ENCODE peak calls at places on chromosomes 5 and 9, in five cellular contexts. S is CD8-positive, alpha-beta memory T cell; N is psoas muscle; D is upper lobe of right lung; F is Peyer's patch. Y is an unnamed sample. For H3K36me3, the result is how much of the 10 kb centered on the place peaks cover.

GRCh38 chr5:138336952-138337684 is 948 bp upstream of the FAM53C start:
- DNase-seq in S (no peak), N (peak), D (peak), F (peak), Y (peak)

GRCh38 chr9:121210536-121210935 is 8.9 kb upstream of the RAB14 start:
- DNase-seq in S (no peak), N (no peak), D (no peak), F (no peak), Y (no peak)

GRCh38 chr5:92907914-92908606 is 673.0 kb downstream of the NR2F1-AS1 start:
- DNase-seq in S (no peak), N (no peak), D (no peak), F (no peak), Y (no peak)

GRCh38 chr5:127101533-127101932 is 28.2 kb upstream of the C5orf63 start:
- DNase-seq in S (no peak), N (no peak), D (no peak), F (no peak), Y (no peak)

GRCh38 chr5:82348749-82349148 is 70.6 kb upstream of the RPS23 start:
- DNase-seq in S (no peak), N (no peak), D (no peak), F (no peak), Y (no peak)

GRCh38 chr9:8188720-8189407 is 389.3 kb upstream of the DMAC1 start:
- DNase-seq in S (no peak), N (no peak), D (no peak), F (no peak), Y (no peak)

GRCh38 chr5:124530916-124531315 is 215.5 kb downstream of the ZNF608 start:
- DNase-seq in S (no peak), N (no peak), D (no peak), F (no peak), Y (no peak)

GRCh38 chr9:79581794-79582193 is 10.0 kb downstream of the TLE4 start:
- DNase-seq in S (peak), N (no peak), D (no peak), F (no peak), Y (no peak)

GRCh38 chr9:88143944-88144343 is 5.7 kb upstream of the SPATA31C2 start:
- DNase-seq in S (no peak), N (no peak), D (no peak), F (no peak), Y (no peak)

GRCh38 chr5:154818459-154819116 is 31.8 kb downstream of the FAXDC2 start:
- DNase-seq in S (no peak), N (no peak), D (no peak), F (peak), Y (no peak)

GRCh38 chr5:159067201-159067600 is 32.5 kb downstream of the EBF1 start:
- DNase-seq in S (no peak), N (no peak), D (no peak), F (no peak), Y (no peak)

GRCh38 chr5:169024426-169024825 is 276.5 kb downstream of the SLIT3 start:
- DNase-seq in S (no peak), N (no peak), D (no peak), F (no peak), Y (no peak)

GRCh38 chr5:59709346-59709821 is 184.1 kb downstream of the PDE4D start:
- DNase-seq in S (no peak), N (no peak), D (no peak), F (no peak), Y (no peak)

GRCh38 chr9:104279535-104280215 is 185.6 kb downstream of the SMC2 start:
- DNase-seq in S (no peak), N (no peak), D (no peak), F (no peak), Y (no peak)

GRCh38 chr5:159987031-159987674 is 21.8 kb upstream of the TTC1 start:
- DNase-seq in S (peak), N (peak), D (peak), F (peak), Y (peak)

GRCh38 chr5:151257731-151258715 is 5.0 kb downstream of the GM2A start:
- DNase-seq in S (no peak), N (no peak), D (no peak), F (peak), Y (no peak)

GRCh38 chr5:19531374-19531952 is 456.5 kb downstream of the CDH18 start:
- DNase-seq in S (no peak), N (no peak), D (no peak), F (no peak), Y (no peak)

GRCh38 chr5:18985397-18985796 is 1002.6 kb downstream of the CDH18 start:
- DNase-seq in S (no peak), N (no peak), D (no peak), F (no peak), Y (no peak)

GRCh38 chr5:142924135-142924883 is 154.1 kb downstream of the ARHGAP26 start:
- DNase-seq in S (peak), N (no peak), D (no peak), F (no peak), Y (no peak)

GRCh38 chr9:101708855-101709254 is 29.6 kb downstream of the GRIN3A start:
- DNase-seq in S (no peak), N (no peak), D (no peak), F (no peak), Y (no peak)

GRCh38 chr9:101706929-101707328 is 31.5 kb downstream of the GRIN3A start:
- DNase-seq in S (no peak), N (no peak), D (no peak), F (no peak), Y (no peak)

GRCh38 chr9:101706261-101706798 is 32.1 kb downstream of the GRIN3A start:
- DNase-seq in S (no peak), N (no peak), D (no peak), F (no peak), Y (no peak)

GRCh38 chr9:101705135-101705661 is 33.2 kb downstream of the GRIN3A start:
- DNase-seq in S (no peak), N (peak), D (no peak), F (peak), Y (no peak)

GRCh38 chr9:101707708-101708107 is 30.7 kb downstream of the GRIN3A start:
- DNase-seq in S (no peak), N (no peak), D (no peak), F (no peak), Y (no peak)
- H3K27ac ChIP-seq in S (no peak), N (no peak), D (no peak), F (no peak), Y (no peak)

GRCh38 chr9:98008764-98009163 is 25.6 kb downstream of the ANP32B start:
- DNase-seq in S (no peak), N (no peak), D (no peak), F (no peak), Y (no peak)

GRCh38 chr9:98010450-98010849 is 27.3 kb downstream of the ANP32B start:
- DNase-seq in S (no peak), N (no peak), D (no peak), F (peak), Y (no peak)

GRCh38 chr9:98011122-98011521 is 28.0 kb downstream of the ANP32B start:
- DNase-seq in S (no peak), N (no peak), D (no peak), F (no peak), Y (no peak)

GRCh38 chr9:98009926-98010325 is 26.8 kb downstream of the ANP32B start:
- DNase-seq in S (no peak), N (no peak), D (no peak), F (no peak), Y (no peak)

GRCh38 chr9:98009437-98009836 is 26.3 kb downstream of the ANP32B start:
- DNase-seq in S (no peak), N (no peak), D (no peak), F (no peak), Y (no peak)
- H3K36me3 ChIP-seq in S (half or more), N (under half), D (half or more), F (under half), Y (under half)

DNA sequence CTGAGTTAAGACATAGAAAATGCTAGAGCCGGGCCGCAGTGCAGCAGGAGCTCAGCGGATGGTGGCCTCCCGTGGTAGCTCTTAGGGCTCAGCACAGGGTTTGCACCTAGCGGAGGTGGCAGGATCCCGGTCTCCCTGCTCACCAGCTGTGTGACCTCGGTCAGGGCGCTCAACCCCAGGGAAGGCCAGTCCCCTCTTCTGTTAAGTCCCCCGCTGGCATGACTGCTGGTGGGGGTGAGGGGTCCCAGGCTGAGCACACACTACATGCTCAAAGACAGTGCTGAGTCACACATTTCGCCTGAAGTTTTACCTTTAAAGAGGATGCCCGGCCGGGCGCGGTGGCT is 39.0 kb downstream of the HRH2 start:
- DNase-seq in S (no peak), N (no peak), D (no peak), F (no peak), Y (no peak)
- H3K27ac ChIP-seq in S (no peak), N (no peak), D (no peak), F (no peak), Y (no peak)

DNA sequence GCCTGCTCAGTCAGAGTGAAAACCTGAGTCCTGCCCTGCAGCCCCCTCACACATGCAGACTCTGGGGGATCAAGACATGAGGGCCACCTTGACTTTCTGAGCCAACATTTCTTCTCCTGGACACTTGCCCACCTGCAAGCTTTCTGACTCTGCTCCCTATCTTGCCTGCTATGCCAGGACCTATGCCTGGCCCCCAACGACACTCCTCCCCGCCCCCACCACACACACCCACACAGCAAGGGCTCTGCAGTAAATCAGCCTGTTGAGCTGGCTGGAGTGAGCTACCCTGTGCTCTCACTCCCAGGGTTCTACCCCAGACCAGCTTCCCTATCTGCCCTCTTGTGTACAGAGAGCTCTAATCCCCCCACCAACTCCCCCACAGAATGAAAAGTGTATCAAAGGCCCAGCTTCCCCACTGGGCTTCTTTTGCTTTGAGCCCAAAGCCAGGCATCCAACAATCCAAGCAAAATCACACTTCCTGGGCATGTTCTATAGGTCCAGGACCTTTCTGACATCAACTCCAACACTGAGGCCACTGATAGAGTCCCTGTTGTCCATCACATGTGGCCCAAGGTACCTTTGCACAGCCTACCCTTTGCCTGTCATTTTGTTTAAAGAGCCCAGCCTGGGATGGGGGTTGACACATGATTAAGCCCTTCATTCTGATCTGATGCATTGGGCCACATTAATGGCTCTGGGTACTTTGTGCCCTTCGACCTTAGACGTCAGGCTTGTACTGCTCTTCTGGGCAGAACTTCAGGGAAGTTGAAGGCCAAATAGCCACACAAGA is 7.2 kb downstream of the PDLIM4 start:
- DNase-seq in S (no peak), N (no peak), D (no peak), F (peak), Y (peak)
- H3K36me3 ChIP-seq in S (under half), N (under half), D (under half), F (under half), Y (under half)

GRCh38 chr9:34326690-34327089 is 2.4 kb downstream of the KIF24 start:
- DNase-seq in S (no peak), N (no peak), D (no peak), F (no peak), Y (no peak)

GRCh38 chr9:34331191-34331590 is 1.8 kb downstream of the NUDT2 start:
- DNase-seq in S (no peak), N (no peak), D (no peak), F (no peak), Y (no peak)

GRCh38 chr9:34328983-34329832 is at the start of the genes KIF24 and NUDT2:
- DNase-seq in S (peak), N (peak), D (peak), F (peak), Y (peak)

GRCh38 chr9:34332370-34332964 is 3.1 kb downstream of the NUDT2 start:
- DNase-seq in S (no peak), N (no peak), D (no peak), F (no peak), Y (no peak)

DNA sequence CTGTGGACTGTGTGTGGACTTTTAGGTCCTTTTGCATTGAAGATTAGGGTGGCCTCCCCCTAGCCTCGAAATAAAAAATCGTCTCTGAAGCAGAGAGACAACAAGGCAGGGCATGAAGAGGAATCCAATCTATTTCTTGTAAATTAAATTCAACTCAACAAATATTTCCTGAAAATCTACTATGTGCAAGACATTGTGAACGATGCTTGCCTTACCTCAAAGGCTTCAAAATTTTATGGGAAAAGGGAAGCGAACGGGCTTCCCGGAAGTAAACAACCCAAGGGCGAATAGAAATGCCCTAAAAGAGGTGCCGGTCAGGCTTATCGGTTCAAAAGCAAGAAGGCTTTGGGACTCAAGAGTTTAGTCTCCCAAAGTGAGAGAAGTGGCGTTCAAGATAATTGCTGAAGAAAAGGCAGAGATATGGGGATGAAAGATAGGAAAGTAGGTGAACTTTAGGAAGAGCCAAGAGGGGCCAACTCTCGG is 527 bp downstream of the KIF24 start:
- DNase-seq in S (no peak), N (no peak), D (no peak), F (no peak), Y (no peak)
- H3K27ac ChIP-seq in S (peak), N (peak), D (peak), F (peak), Y (peak)

DNA sequence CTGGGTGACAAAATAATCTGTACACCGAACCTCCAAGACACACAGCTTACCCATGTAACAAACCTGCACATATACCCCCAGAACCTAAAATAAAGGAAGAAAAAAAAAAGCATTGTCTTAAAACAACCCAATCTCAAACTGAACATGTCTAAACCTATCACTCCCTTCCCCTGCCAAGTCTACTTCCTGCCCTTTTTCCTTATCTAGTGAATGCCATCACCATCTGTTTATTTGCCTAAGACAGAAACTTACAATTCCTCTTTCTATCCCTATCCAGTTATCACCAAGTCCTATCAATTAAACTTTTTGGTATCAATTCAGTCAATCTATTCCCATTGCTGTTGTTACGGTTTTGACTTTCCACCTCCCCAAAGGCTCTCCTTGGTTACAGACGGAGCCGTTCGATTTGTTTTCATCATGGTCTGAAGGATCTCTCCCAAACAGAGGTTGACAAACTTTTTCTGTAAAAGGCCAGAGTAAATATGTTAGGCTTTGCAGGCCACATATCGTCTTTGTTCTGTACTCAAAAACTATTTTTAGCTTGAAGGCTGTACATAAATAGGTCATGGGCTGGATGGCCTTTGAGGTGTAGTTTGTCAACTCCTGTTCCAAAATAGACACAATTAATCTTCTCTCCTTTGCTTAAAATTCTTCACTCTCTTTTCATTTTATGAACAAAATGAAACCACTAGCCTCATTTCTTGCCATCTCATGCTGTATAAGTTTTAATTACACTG is 12.1 kb downstream of the NOL8 start:
- DNase-seq in S (no peak), N (no peak), D (no peak), F (no peak), Y (no peak)
- H3K36me3 ChIP-seq in S (under half), N (under half), D (half or more), F (under half), Y (under half)

DNA sequence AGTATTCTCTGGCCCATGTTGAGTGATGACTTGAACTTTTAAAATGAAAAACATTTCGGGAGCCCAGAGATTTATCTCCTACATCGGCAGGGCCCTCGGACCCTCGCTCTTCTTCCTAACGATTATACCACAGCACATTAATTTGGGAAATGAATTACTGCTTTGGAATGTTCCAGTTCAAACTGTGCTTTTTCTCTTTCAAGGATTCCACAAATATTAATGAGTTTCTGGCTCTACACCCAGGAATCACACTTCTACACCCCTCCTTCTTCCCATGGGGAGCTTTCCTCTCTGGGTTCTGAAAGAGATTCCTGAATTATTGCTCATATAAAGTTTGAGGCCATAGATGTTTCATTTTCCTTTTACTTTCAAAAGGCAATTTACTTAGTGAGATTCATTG is 41.2 kb downstream of the NSG2 start:
- DNase-seq in S (no peak), N (no peak), D (no peak), F (no peak), Y (no peak)
- H3K27ac ChIP-seq in S (no peak), N (no peak), D (no peak), F (no peak), Y (no peak)

DNA sequence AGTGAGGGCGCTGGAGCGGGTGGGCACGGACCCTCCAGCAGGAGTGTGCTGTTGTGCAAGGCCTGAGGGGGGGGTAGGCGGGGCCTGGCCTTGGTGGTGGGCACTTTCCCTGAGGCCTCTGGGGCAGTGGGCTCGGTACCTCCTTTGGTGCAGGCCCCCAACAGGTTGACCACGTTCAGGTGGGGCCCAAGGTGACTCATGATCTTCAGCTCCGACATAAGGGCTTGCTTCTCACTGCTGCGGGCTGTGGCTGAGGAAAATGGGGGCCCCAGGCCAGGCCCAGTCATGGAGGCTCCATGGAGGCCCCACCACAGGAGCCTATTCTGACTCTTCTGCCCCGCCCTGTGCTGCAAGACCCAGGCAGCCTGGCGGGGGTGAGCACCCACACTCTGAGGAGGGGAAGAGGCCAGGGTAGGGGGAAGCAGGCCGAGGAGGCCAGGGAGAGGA is 31.5 kb downstream of the PDGFRB start:
- DNase-seq in S (no peak), N (no peak), D (peak), F (no peak), Y (no peak)
- H3K36me3 ChIP-seq in S (under half), N (under half), D (half or more), F (under half), Y (under half)